ENCODE peak calls at places on chromosomes 13 and 19, in seven cellular contexts. M is foreskin fibroblast, P is heart right ventricle, N is RWPE1, G is psoas muscle, H is AG10803, A is MM.1S. X is an unnamed sample.

GRCh38 chr19:11931051-11931450 is 6.1 kb downstream of the ZNF700 start:
- DNase-seq in M (peak; percentile 13), P (no peak), N (no peak), G (no peak), H (no peak), A (no peak), X (no peak)

GRCh38 chr19:10290876-10291553 is 1.3 kb downstream of the ICAM5 start:
- DNase-seq in M (peak; percentile 76), P (no peak), N (peak; percentile 64), G (no peak), H (peak; percentile 41), A (peak; percentile 32), X (peak; percentile 78)

GRCh38 chr13:44236370-44236769 is 137.3 kb upstream of the SERP2 start:
- DNase-seq in M (peak; percentile 69), P (no peak), N (no peak), G (no peak), H (no peak), A (no peak), X (no peak)

GRCh38 chr13:59356607-59357006 is 807.1 kb downstream of the DIAPH3 start:
- DNase-seq in M (peak; percentile 6), P (peak; percentile 93), N (no peak), G (peak; percentile 64), H (peak; percentile 5), A (no peak), X (no peak)

GRCh38 chr13:111256458-111256857 is 64.0 kb upstream of the TEX29 start:
- DNase-seq in M (no peak), P (no peak), N (no peak), G (no peak), H (no peak), A (no peak), X (no peak)

GRCh38 chr13:113005076-113005865 is 36.3 kb downstream of the MCF2L start:
- DNase-seq in M (no peak), P (no peak), N (no peak), G (no peak), H (no peak), A (peak; percentile 30), X (no peak)

GRCh38 chr13:67119481-67119883 is 110.7 kb downstream of the PCDH9 start:
- DNase-seq in M (peak; percentile 94), P (no peak), N (peak; percentile 72), G (no peak), H (peak; percentile 72), A (no peak), X (no peak)

GRCh38 chr19:33460221-33460908 is 61.2 kb downstream of the PEPD start:
- DNase-seq in M (no peak), P (no peak), N (no peak), G (no peak), H (no peak), A (no peak), X (no peak)

GRCh38 chr19:29277107-29277506 is 64.2 kb upstream of the UQCRFS1 start:
- DNase-seq in M (no peak), P (peak; percentile 8), N (no peak), G (no peak), H (peak; percentile 19), A (peak; percentile 94), X (no peak)

GRCh38 chr13:78160793-78161192 is 242.2 kb upstream of the EDNRB start:
- DNase-seq in M (peak; percentile 24), P (no peak), N (no peak), G (no peak), H (peak; percentile 76), A (peak; percentile 85), X (no peak)

GRCh38 chr19:28482221-28482620 is 730.7 kb downstream of the UQCRFS1 start:
- DNase-seq in M (no peak), P (no peak), N (no peak), G (no peak), H (no peak), A (no peak), X (no peak)

GRCh38 chr13:47081850-47082249 is 185.0 kb upstream of the HTR2A start:
- DNase-seq in M (peak; percentile 8), P (no peak), N (no peak), G (no peak), H (no peak), A (no peak), X (no peak)

GRCh38 chr19:14138576-14139265 is 2.3 kb upstream of the ASF1B start:
- DNase-seq in M (peak; percentile 52), P (no peak), N (no peak), G (no peak), H (no peak), A (no peak), X (no peak)

GRCh38 chr13:85806553-85807175 is 7.4 kb upstream of the SLITRK6 start:
- DNase-seq in M (peak; percentile 69), P (no peak), N (peak; percentile 27), G (no peak), H (peak; percentile 37), A (peak; percentile 49), X (no peak)

GRCh38 chr13:32902898-32903297 is 113.3 kb upstream of the KL start:
- DNase-seq in M (peak; percentile 81), P (peak; percentile 81), N (no peak), G (peak; percentile 81), H (peak; percentile 67), A (no peak), X (no peak)

GRCh38 chr13:36814465-36814864 is 4.6 kb upstream of the RFXAP start:
- DNase-seq in M (no peak), P (no peak), N (no peak), G (no peak), H (no peak), A (no peak), X (no peak)

GRCh38 chr13:114285166-114285808 is 3.9 kb downstream of the UPF3A start:
- DNase-seq in M (no peak), P (no peak), N (peak; percentile 49), G (no peak), H (peak; percentile 11), A (no peak), X (no peak)

GRCh38 chr13:33204130-33204927 is 81.2 kb downstream of the STARD13 start:
- DNase-seq in M (peak; percentile 96), P (peak; percentile 87), N (no peak), G (peak; percentile 64), H (peak; percentile 98), A (no peak), X (no peak)

GRCh38 chr19:29812881-29813275 is 1.1 kb downstream of the CCNE1 start:
- DNase-seq in M (no peak), P (no peak), N (no peak), G (no peak), H (no peak), A (no peak), X (no peak)

GRCh38 chr13:30125422-30126073 is 181.8 kb downstream of the KATNAL1 start:
- DNase-seq in M (peak; percentile 95), P (no peak), N (peak; percentile 71), G (no peak), H (peak; percentile 93), A (no peak), X (no peak)

GRCh38 chr19:39154626-39155100 is 29.1 kb downstream of the PAK4 start:
- DNase-seq in M (no peak), P (no peak), N (peak; percentile 74), G (no peak), H (no peak), A (no peak), X (no peak)

GRCh38 chr19:12668346-12668745 is 1.7 kb downstream of the WDR83 start:
- DNase-seq in M (no peak), P (no peak), N (no peak), G (no peak), H (no peak), A (no peak), X (no peak)

GRCh38 chr19:18109731-18110671 is 12.4 kb downstream of the MAST3 start:
- DNase-seq in M (peak; percentile 62), P (no peak), N (no peak), G (peak; percentile 62), H (no peak), A (peak; percentile 44), X (no peak)

GRCh38 chr13:95496485-95496884 is 56.0 kb upstream of the CLDN10 start:
- DNase-seq in M (no peak), P (no peak), N (no peak), G (no peak), H (no peak), A (no peak), X (no peak)
- TF ChIP-seq CTCF in M (no peak), P (no peak), N (no peak), G (no peak), H (no peak), A (no peak), X (no peak)

DNA sequence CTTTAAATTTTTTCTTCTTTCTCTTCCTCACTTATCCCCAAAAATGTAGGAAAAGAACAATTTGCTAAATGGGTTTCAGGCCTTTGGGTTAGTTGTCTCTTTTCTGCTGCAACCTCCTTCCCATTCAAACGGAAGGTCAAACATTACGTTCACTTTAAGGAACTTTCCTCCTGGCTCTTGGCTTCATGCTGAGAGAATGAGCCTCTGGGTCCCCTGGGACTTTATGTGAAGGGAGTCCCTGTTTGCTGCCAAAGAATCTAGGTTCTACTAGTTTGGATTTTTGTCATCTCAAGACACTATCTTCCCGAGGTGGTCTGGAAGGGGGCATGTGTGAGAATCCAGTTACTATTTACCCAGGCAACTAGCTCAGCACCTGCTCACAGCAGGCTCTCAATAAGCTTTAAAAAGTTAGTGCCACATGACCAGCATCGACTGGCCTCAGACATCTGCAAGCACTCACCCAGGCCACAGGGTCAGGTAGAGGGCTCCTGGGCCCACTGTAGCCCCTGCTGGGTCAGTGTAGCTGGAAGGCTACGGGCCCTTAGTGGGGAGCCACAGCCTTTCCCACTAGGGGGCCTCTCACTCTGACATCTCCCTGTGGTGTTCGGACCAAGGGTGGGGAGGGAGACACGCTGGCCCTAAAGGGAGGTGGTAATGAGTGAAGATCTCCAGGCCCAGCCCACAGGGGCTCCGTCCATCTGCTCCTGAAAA is 40.5 kb downstream of the FAM124A start:
- DNase-seq in M (no peak), P (no peak), N (no peak), G (no peak), H (no peak), A (no peak), X (no peak)
- TF ChIP-seq CTCF in M (no peak), P (no peak), N (no peak), G (no peak), H (no peak), A (no peak), X (no peak)

DNA sequence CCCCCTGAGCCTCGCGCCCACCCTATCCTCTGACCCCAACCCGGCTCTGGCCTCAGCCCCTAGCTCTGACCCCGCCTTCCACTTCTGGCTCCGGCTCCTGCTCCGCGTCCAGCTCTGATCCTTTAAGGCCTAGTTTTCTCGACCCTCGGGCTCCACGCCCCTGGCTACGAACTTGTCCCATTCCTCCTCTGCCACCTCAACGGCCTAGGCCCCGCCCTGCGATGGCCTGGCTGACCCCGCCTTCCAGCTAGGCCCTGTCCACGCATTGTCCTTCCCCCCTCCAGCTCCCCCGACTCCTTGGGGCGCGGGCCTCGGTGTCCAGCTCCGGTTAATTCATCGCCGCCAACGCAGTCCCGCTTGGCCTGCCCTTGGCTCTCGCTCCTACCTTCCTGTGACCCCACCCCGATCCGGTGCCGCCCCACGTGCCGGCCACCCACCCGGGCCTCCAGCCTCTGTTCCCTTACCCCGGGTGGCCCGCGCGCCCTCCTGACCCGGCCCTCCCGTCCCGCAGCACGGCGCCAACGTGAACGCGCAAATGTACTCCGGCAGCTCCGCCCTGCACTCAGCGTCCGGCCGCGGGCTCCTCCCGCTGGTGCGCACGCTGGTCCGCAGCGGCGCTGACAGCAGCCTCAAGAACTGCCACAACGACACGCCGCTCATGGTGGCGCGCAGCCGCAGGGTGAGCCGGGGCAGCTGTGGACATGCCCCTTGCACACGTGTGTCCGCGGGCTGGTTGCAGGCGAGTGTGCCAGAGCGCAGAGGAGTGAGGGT is 9.4 kb downstream of the BCL3 start:
- DNase-seq in M (peak; percentile 93), P (peak; percentile 84), N (no peak), G (peak; percentile 85), H (peak; percentile 53), A (no peak), X (no peak)
- TF ChIP-seq CTCF in M (peak; percentile 14), P (no peak), N (no peak), G (no peak), H (no peak), A (no peak), X (no peak)

GRCh38 chr19:23273594-23274412 is 23.6 kb upstream of the ZNF724 start:
- DNase-seq in M (peak; percentile 92), P (peak; percentile 92), N (peak; percentile 96), G (peak; percentile 91), H (peak; percentile 79), A (peak; percentile 88), X (peak; percentile 71)
- TF ChIP-seq CTCF in M (no peak), P (peak; percentile 6), N (peak; percentile 16), G (no peak), H (no peak), A (no peak), X (no peak)